ENCODE peak calls at places on chromosomes 6 and 20, in four cellular contexts. E, N, J and G are unnamed samples.

GRCh38 chr6:15299430-15300131 is 53.7 kb downstream of the JARID2 start:
- DNase-seq in E (peak; percentile 91), N (peak; percentile 60), J (peak; percentile 90), G (no peak)

GRCh38 chr6:50998905-50999304 is 180.2 kb downstream of the TFAP2B start:
- DNase-seq in E (no peak), N (no peak), J (no peak), G (no peak)

GRCh38 chr6:170004585-170005210 is 253.3 kb downstream of the ERMARD start:
- DNase-seq in E (no peak), N (no peak), J (no peak), G (peak; percentile 28)

GRCh38 chr6:53179961-53180651 is 31.5 kb upstream of the GCM1 start:
- DNase-seq in E (no peak), N (no peak), J (no peak), G (no peak)

GRCh38 chr20:45128066-45128465 is 3.8 kb upstream of the WFDC12 start:
- DNase-seq in E (no peak), N (no peak), J (no peak), G (peak; percentile 28)

GRCh38 chr6:14055541-14055940 is 62.0 kb upstream of the CD83 start:
- DNase-seq in E (no peak), N (no peak), J (no peak), G (peak; percentile 41)

GRCh38 chr6:127436578-127437110 is 22.5 kb downstream of the KIAA0408 start:
- DNase-seq in E (no peak), N (no peak), J (no peak), G (no peak)

GRCh38 chr6:7154341-7155139 is 46.8 kb downstream of the RREB1 start:
- DNase-seq in E (no peak), N (no peak), J (peak; percentile 80), G (no peak)

DNA sequence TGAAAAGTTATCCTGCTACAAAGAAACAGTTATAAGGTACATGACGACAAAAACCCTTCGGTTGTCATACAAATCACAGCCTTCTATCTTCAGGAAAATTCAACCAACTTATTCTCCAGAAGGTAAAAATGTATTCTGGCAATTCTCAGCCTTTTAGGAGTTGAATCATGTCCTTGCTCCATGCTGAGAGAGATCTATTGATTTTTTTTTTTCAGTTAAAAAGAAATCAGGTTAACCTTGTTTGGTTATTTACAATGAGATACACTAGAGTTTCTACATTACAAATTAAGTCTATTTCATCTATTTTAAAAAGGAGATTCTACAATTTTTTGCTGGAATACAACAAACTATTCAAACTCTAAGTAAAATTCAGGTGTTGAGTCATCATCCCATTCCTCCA is 45.4 kb downstream of the ROS1 start:
- DNase-seq in E (no peak), N (no peak), J (no peak), G (no peak)
- TF ChIP-seq REST in E (no peak), N (no peak), J (no peak), G (no peak)

GRCh38 chr6:54252496-54252895 is 55.7 kb upstream of the TINAG start:
- DNase-seq in E (no peak), N (no peak), J (no peak), G (no peak)

GRCh38 chr6:54260025-54260424 is 48.2 kb upstream of the TINAG start:
- DNase-seq in E (no peak), N (no peak), J (no peak), G (no peak)

GRCh38 chr6:54252916-54253315 is 55.3 kb upstream of the TINAG start:
- DNase-seq in E (no peak), N (no peak), J (no peak), G (no peak)

GRCh38 chr6:54254886-54255285 is 53.4 kb upstream of the TINAG start:
- DNase-seq in E (no peak), N (no peak), J (no peak), G (no peak)

DNA sequence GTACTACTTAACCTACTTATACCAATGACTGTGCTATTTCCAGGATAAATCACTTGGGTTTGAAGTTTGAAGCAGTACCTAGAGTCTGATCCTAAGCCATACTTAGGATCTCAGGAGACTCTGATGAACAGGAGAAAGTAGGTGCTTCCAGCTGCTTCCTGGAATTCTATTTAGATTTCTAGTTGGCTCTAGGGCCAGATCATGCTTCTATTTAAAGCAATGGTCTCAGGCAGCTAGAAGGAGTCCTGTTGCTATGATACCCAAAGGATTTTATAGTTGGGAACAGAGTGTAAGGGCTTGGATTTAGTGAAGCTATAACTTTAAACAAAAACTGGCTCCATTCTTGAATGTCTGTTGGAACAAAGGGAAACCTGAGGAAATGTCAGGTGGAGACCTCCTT is 52.4 kb upstream of the TINAG start:
- DNase-seq in E (no peak), N (no peak), J (no peak), G (no peak)
- TF ChIP-seq CTCF in E (no peak), N (no peak), J (no peak), G (no peak)

GRCh38 chr20:46572790-46573189 is 22.3 kb upstream of the OCSTAMP start:
- DNase-seq in E (no peak), N (no peak), J (no peak), G (no peak)

GRCh38 chr20:46571418-46571817 is 21.0 kb upstream of the OCSTAMP start:
- DNase-seq in E (no peak), N (no peak), J (no peak), G (no peak)

GRCh38 chr20:46573788-46574581 is 23.5 kb upstream of the OCSTAMP start:
- DNase-seq in E (no peak), N (no peak), J (no peak), G (no peak)

GRCh38 chr20:46573234-46573633 is 22.8 kb upstream of the OCSTAMP start:
- DNase-seq in E (peak; percentile 25), N (no peak), J (no peak), G (no peak)

DNA sequence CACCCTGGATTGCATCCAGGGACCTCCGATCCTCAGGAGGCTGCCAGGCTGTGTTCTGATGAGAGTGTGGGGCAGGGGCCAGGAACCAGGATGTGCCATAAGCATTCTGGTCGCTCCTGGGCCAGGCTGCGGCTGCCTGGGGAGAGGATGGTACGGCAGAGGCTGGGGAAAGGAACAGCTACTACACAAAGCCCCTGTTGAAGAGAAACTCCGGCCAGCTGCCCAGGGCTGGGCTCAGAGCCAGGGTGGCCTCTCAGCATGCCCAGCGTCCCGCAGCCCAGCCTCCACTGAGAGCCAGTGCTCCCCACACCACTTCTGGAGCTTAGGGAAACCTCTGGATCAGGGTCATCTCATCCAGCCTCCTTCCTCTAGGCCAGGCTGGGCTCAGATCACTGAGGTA is 21.7 kb upstream of the OCSTAMP start:
- DNase-seq in E (no peak), N (no peak), J (no peak), G (no peak)
- TF ChIP-seq CREB1 in E (no peak), N (no peak), J (no peak), G (no peak)

GRCh38 chr6:37280162-37280895 is 22.4 kb upstream of the TMEM217 start:
- DNase-seq in E (no peak), N (no peak), J (no peak), G (no peak)

GRCh38 chr6:37284781-37285180 is 26.8 kb upstream of the TMEM217 start:
- DNase-seq in E (no peak), N (no peak), J (no peak), G (no peak)

GRCh38 chr6:37285861-37286311 is 27.9 kb upstream of the TMEM217 start:
- DNase-seq in E (no peak), N (no peak), J (no peak), G (no peak)

GRCh38 chr6:37283268-37283667 is 25.3 kb upstream of the TMEM217 start:
- DNase-seq in E (no peak), N (no peak), J (no peak), G (no peak)

GRCh38 chr6:37283786-37284185 is 25.8 kb upstream of the TMEM217 start:
- DNase-seq in E (no peak), N (no peak), J (no peak), G (no peak)
- TF ChIP-seq REST in E (no peak), N (no peak), J (no peak), G (no peak)

DNA sequence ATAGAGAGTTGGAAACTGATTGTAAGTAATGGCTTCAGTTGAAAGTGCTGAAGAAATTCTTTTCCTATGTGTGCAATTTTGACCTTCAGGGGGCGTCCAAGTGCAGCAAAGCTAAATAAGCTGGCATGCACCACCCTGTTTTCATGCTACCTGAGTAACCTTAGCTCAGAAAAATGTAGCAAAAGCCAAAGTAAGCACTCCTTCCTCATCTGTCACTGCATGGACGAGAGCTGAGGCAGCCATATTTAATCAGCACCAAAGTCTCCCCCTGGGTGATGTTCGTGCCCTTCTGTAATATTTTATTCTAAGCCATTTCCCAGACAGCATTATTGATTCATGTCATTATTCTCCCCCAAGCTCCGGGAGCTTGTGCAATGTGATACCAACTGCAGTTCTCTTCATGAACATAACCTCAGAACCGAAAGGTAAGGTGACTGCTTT is 123.1 kb downstream of the RPS12 start:
- DNase-seq in E (peak; percentile 14), N (peak; percentile 62), J (no peak), G (peak; percentile 94)
- TF ChIP-seq CTCF in E (peak; percentile 59), N (peak; percentile 77), J (peak; percentile 43), G (peak; percentile 81)

GRCh38 chr6:46781478-46782378 is 11.5 kb upstream of the MEP1A start:
- DNase-seq in E (peak; percentile 57), N (peak; percentile 67), J (no peak), G (peak; percentile 85)
- TF ChIP-seq CREB1 in E (no peak), N (no peak), J (no peak), G (no peak)

GRCh38 chr6:154306696-154307095 is 49.9 kb downstream of the IPCEF1 start:
- DNase-seq in E (no peak), N (no peak), J (peak; percentile 32), G (no peak)
- TF ChIP-seq REST in E (no peak), N (no peak), J (no peak), G (no peak)

GRCh38 chr20:3696200-3696599 is 14.4 kb upstream of the ADAM33 start:
- DNase-seq in E (peak; percentile 35), N (no peak), J (no peak), G (peak; percentile 62)
- TF ChIP-seq CTCF in E (peak; percentile 56), N (peak; percentile 49), J (peak; percentile 42), G (peak; percentile 74)

DNA sequence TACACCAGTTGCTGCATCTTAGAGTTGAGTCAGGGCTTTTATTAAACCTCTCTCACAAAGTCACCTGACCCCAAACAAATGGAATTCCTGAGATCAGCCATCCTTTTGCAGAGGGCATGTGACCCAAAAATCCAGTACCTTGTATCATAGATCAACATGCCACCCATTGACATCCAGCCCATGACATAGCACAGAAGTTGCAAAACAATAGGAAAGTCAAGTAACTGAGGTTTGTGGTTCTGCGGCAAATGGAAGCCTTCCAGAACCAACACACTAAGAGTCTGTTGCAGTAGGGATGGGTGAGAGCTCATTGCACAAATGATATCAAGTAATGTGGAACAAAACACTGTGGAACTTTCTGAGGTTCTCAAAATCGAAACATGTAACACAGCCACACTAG is 111.2 kb downstream of the PDE7B start:
- DNase-seq in E (no peak), N (no peak), J (no peak), G (no peak)
- TF ChIP-seq CREB1 in E (no peak), N (no peak), J (no peak), G (no peak)